ENCODE peak calls at places on chromosomes 13 and 19, in ten cellular contexts. One of them, this sample, is unnamed.

GRCh38 chr19:1244693-1245451 is 3.3 kb downstream of the ATP5F1D start:
- DNase-seq in kidney glomerular epithelial cell: no peak
- DNase-seq in brain microvascular endothelial cell: no peak
- DNase-seq in progenitor cell of endocrine pancreas: no peak
- DNase-seq in Calu3: no peak
- DNase-seq in EL: no peak
- DNase-seq in bronchial epithelial cell: no peak
- DNase-seq in omental fat pad: no peak
- DNase-seq in lower lobe of right lung: peak; percentile 89
- DNase-seq in stimulated activated CD4-positive, alpha-beta T cell treated with anti-CD3 and anti-CD28 coated beads, Interleukin-15, amount 100 ng/mL, for 1 hour: no peak
- DNase-seq in this sample: no peak

GRCh38 chr19:56933014-56933705 is 92.6 kb upstream of the PEG3 start:
- DNase-seq in kidney glomerular epithelial cell: no peak
- DNase-seq in brain microvascular endothelial cell: no peak
- DNase-seq in progenitor cell of endocrine pancreas: no peak
- DNase-seq in Calu3: no peak
- DNase-seq in EL: no peak
- DNase-seq in bronchial epithelial cell: no peak
- DNase-seq in omental fat pad: no peak
- DNase-seq in lower lobe of right lung: no peak
- DNase-seq in stimulated activated CD4-positive, alpha-beta T cell treated with anti-CD3 and anti-CD28 coated beads, Interleukin-15, amount 100 ng/mL, for 1 hour: no peak
- DNase-seq in this sample: no peak

GRCh38 chr13:102311433-102311796 is 90.4 kb downstream of the FGF14 start:
- DNase-seq in kidney glomerular epithelial cell: no peak
- DNase-seq in brain microvascular endothelial cell: no peak
- DNase-seq in progenitor cell of endocrine pancreas: no peak
- DNase-seq in Calu3: no peak
- DNase-seq in EL: no peak
- DNase-seq in bronchial epithelial cell: no peak
- DNase-seq in omental fat pad: no peak
- DNase-seq in lower lobe of right lung: no peak
- DNase-seq in stimulated activated CD4-positive, alpha-beta T cell treated with anti-CD3 and anti-CD28 coated beads, Interleukin-15, amount 100 ng/mL, for 1 hour: no peak
- DNase-seq in this sample: no peak

GRCh38 chr13:35979378-35979911 is 151.7 kb downstream of the DCLK1 start:
- DNase-seq in kidney glomerular epithelial cell: no peak
- DNase-seq in brain microvascular endothelial cell: peak; percentile 88
- DNase-seq in progenitor cell of endocrine pancreas: no peak
- DNase-seq in Calu3: no peak
- DNase-seq in EL: peak; percentile 90
- DNase-seq in bronchial epithelial cell: peak; percentile 64
- DNase-seq in omental fat pad: peak; percentile 52
- DNase-seq in lower lobe of right lung: no peak
- DNase-seq in stimulated activated CD4-positive, alpha-beta T cell treated with anti-CD3 and anti-CD28 coated beads, Interleukin-15, amount 100 ng/mL, for 1 hour: no peak
- DNase-seq in this sample: no peak

GRCh38 chr19:1435378-1435989 is 2.7 kb upstream of the RPS15 start:
- DNase-seq in kidney glomerular epithelial cell: no peak
- DNase-seq in brain microvascular endothelial cell: no peak
- DNase-seq in progenitor cell of endocrine pancreas: no peak
- DNase-seq in Calu3: no peak
- DNase-seq in EL: no peak
- DNase-seq in bronchial epithelial cell: no peak
- DNase-seq in omental fat pad: no peak
- DNase-seq in lower lobe of right lung: no peak
- DNase-seq in stimulated activated CD4-positive, alpha-beta T cell treated with anti-CD3 and anti-CD28 coated beads, Interleukin-15, amount 100 ng/mL, for 1 hour: no peak
- DNase-seq in this sample: no peak

GRCh38 chr19:48246101-48246500 is 9.6 kb downstream of the CARD8 start:
- DNase-seq in kidney glomerular epithelial cell: no peak
- DNase-seq in brain microvascular endothelial cell: no peak
- DNase-seq in progenitor cell of endocrine pancreas: no peak
- DNase-seq in Calu3: no peak
- DNase-seq in EL: no peak
- DNase-seq in bronchial epithelial cell: no peak
- DNase-seq in omental fat pad: no peak
- DNase-seq in lower lobe of right lung: no peak
- DNase-seq in stimulated activated CD4-positive, alpha-beta T cell treated with anti-CD3 and anti-CD28 coated beads, Interleukin-15, amount 100 ng/mL, for 1 hour: no peak
- DNase-seq in this sample: no peak

GRCh38 chr13:49690133-49690989 is 925 bp downstream of the EBPL start:
- DNase-seq in kidney glomerular epithelial cell: peak; percentile 49
- DNase-seq in brain microvascular endothelial cell: peak; percentile 71
- DNase-seq in progenitor cell of endocrine pancreas: no peak
- DNase-seq in Calu3: peak; percentile 41
- DNase-seq in EL: peak; percentile 64
- DNase-seq in bronchial epithelial cell: peak; percentile 69
- DNase-seq in omental fat pad: no peak
- DNase-seq in lower lobe of right lung: no peak
- DNase-seq in stimulated activated CD4-positive, alpha-beta T cell treated with anti-CD3 and anti-CD28 coated beads, Interleukin-15, amount 100 ng/mL, for 1 hour: no peak
- DNase-seq in this sample: no peak

GRCh38 chr19:10747271-10747670 is 29.4 kb downstream of the DNM2 start:
- DNase-seq in kidney glomerular epithelial cell: no peak
- DNase-seq in brain microvascular endothelial cell: no peak
- DNase-seq in progenitor cell of endocrine pancreas: no peak
- DNase-seq in Calu3: no peak
- DNase-seq in EL: no peak
- DNase-seq in bronchial epithelial cell: no peak
- DNase-seq in omental fat pad: no peak
- DNase-seq in lower lobe of right lung: peak; percentile 63
- DNase-seq in stimulated activated CD4-positive, alpha-beta T cell treated with anti-CD3 and anti-CD28 coated beads, Interleukin-15, amount 100 ng/mL, for 1 hour: no peak
- DNase-seq in this sample: no peak

GRCh38 chr19:16736709-16737108 is 17.1 kb downstream of the NWD1 start:
- DNase-seq in kidney glomerular epithelial cell: no peak
- DNase-seq in brain microvascular endothelial cell: no peak
- DNase-seq in progenitor cell of endocrine pancreas: no peak
- DNase-seq in Calu3: no peak
- DNase-seq in EL: peak; percentile 13
- DNase-seq in bronchial epithelial cell: no peak
- DNase-seq in omental fat pad: no peak
- DNase-seq in lower lobe of right lung: no peak
- DNase-seq in stimulated activated CD4-positive, alpha-beta T cell treated with anti-CD3 and anti-CD28 coated beads, Interleukin-15, amount 100 ng/mL, for 1 hour: no peak
- DNase-seq in this sample: no peak

GRCh38 chr13:107373551-107373950 is 805.6 kb upstream of the ARGLU1 start:
- DNase-seq in kidney glomerular epithelial cell: peak; percentile 87
- DNase-seq in brain microvascular endothelial cell: peak; percentile 70
- DNase-seq in progenitor cell of endocrine pancreas: no peak
- DNase-seq in Calu3: no peak
- DNase-seq in EL: no peak
- DNase-seq in bronchial epithelial cell: peak; percentile 13
- DNase-seq in omental fat pad: no peak
- DNase-seq in lower lobe of right lung: no peak
- DNase-seq in stimulated activated CD4-positive, alpha-beta T cell treated with anti-CD3 and anti-CD28 coated beads, Interleukin-15, amount 100 ng/mL, for 1 hour: no peak
- DNase-seq in this sample: no peak

GRCh38 chr13:36432106-36432544 is at the start of gene CCNA1:
- DNase-seq in kidney glomerular epithelial cell: no peak
- DNase-seq in brain microvascular endothelial cell: no peak
- DNase-seq in progenitor cell of endocrine pancreas: peak; percentile 24
- DNase-seq in Calu3: no peak
- DNase-seq in EL: no peak
- DNase-seq in bronchial epithelial cell: no peak
- DNase-seq in omental fat pad: no peak
- DNase-seq in lower lobe of right lung: peak; percentile 58
- DNase-seq in stimulated activated CD4-positive, alpha-beta T cell treated with anti-CD3 and anti-CD28 coated beads, Interleukin-15, amount 100 ng/mL, for 1 hour: no peak
- DNase-seq in this sample: no peak

GRCh38 chr19:45477713-45478453 is 10.1 kb downstream of the FOSB start:
- DNase-seq in kidney glomerular epithelial cell: peak; percentile 90
- DNase-seq in brain microvascular endothelial cell: no peak
- DNase-seq in progenitor cell of endocrine pancreas: no peak
- DNase-seq in Calu3: peak; percentile 47
- DNase-seq in EL: no peak
- DNase-seq in bronchial epithelial cell: peak; percentile 95
- DNase-seq in omental fat pad: no peak
- DNase-seq in lower lobe of right lung: no peak
- DNase-seq in stimulated activated CD4-positive, alpha-beta T cell treated with anti-CD3 and anti-CD28 coated beads, Interleukin-15, amount 100 ng/mL, for 1 hour: no peak
- DNase-seq in this sample: no peak

This sample was measured in CD14-positive monocyte.